ENCODE peak calls at places on chromosomes 4 and X, in nine cellular contexts. K is K562, L is RPMI8226, U is dorsolateral prefrontal cortex, P is GM23248, C is AG08395, X is SK-N-DZ, D is T-helper 9 cell, G is glomerular endothelial cell. J is an unnamed sample.

GRCh38 chrX:28189011-28189410 is 207.8 kb upstream of the DCAF8L1 start:
- DNase-seq in C (no peak), L (no peak), G (peak), D (no peak), K (no peak), U (no peak), X (no peak), P (peak), J (no peak)

GRCh38 chr4:74768857-74769525 is 25.3 kb downstream of the BTC start:
- DNase-seq in U (no peak), X (no peak), C (no peak), K (no peak), G (peak), L (peak), D (no peak), P (peak), J (peak)

GRCh38 chr4:114237997-114238396 is 258.6 kb upstream of the ARSJ start:
- DNase-seq in G (no peak), K (no peak), P (no peak), C (no peak), L (no peak), X (no peak), D (no peak), U (no peak), J (no peak)

GRCh38 chr4:118352843-118353373 is at the start of gene PRSS12:
- DNase-seq in D (peak), G (no peak), C (peak), P (peak), U (no peak), K (peak), X (peak), L (peak), J (no peak)

GRCh38 chr4:89173336-89174090 is 62.2 kb downstream of the TIGD2 start:
- DNase-seq in L (peak), U (no peak), C (no peak), G (no peak), P (no peak), X (no peak), K (no peak), D (no peak), J (no peak)

GRCh38 chr4:37799941-37800554 is 26.4 kb upstream of the PGM2 start:
- DNase-seq in G (no peak), L (no peak), X (no peak), D (no peak), K (no peak), U (no peak), C (no peak), P (peak), J (no peak)

GRCh38 chr4:112736718-112737135 is 99.8 kb downstream of the LARP7 start:
- DNase-seq in G (no peak), X (no peak), P (no peak), D (no peak), U (no peak), L (no peak), K (no peak), C (no peak), J (no peak)

GRCh38 chr4:184170996-184171395 is 46.7 kb downstream of the ENPP6 start:
- DNase-seq in L (no peak), P (peak), U (no peak), G (no peak), D (no peak), X (peak), C (peak), K (no peak), J (no peak)

GRCh38 chr4:1767058-1767769 is 25.9 kb upstream of the FGFR3 start:
- DNase-seq in X (no peak), U (no peak), C (no peak), G (no peak), D (no peak), L (peak), P (peak), K (peak), J (peak)

GRCh38 chr4:77220841-77221613 is 64.0 kb downstream of the CCNG2 start:
- DNase-seq in K (no peak), L (no peak), U (no peak), X (no peak), C (peak), D (no peak), P (peak), G (no peak), J (no peak)

GRCh38 chr4:76002176-76002575 is 5.1 kb downstream of the CXCL9 start:
- DNase-seq in U (no peak), D (no peak), X (no peak), C (no peak), L (no peak), G (peak), K (no peak), P (peak), J (no peak)

GRCh38 chr4:55499495-55499894 is 47.2 kb downstream of the CLOCK start:
- DNase-seq in P (no peak), U (no peak), G (no peak), K (peak), L (no peak), X (no peak), D (no peak), C (no peak), J (no peak)

GRCh38 chrX:6574762-6575161 is 39.8 kb upstream of the VCX3A start:
- DNase-seq in L (no peak), G (no peak), U (no peak), K (no peak), X (no peak), P (no peak), C (no peak), D (no peak), J (peak)

GRCh38 chrX:118847676-118848075 is 24.1 kb downstream of the ZCCHC12 start:
- DNase-seq in U (no peak), C (peak), L (peak), D (no peak), G (peak), K (peak), X (peak), P (peak), J (peak)

GRCh38 chrX:48919947-48920712 is 1.3 kb upstream of the PIM2 start:
- DNase-seq in U (no peak), P (no peak), L (no peak), X (no peak), G (no peak), D (no peak), C (no peak), K (no peak), J (no peak)

GRCh38 chr4:7352486-7352885 is 82.2 kb downstream of the PSAPL1 start:
- DNase-seq in C (no peak), G (no peak), D (no peak), P (no peak), U (no peak), L (no peak), K (no peak), X (no peak), J (no peak)

GRCh38 chr4:89558147-89558546 is 250.5 kb upstream of the GPRIN3 start:
- DNase-seq in U (no peak), C (no peak), K (no peak), P (peak), L (no peak), D (no peak), G (no peak), X (peak), J (peak)

GRCh38 chr4:98421106-98421505 is 159.9 kb downstream of the RAP1GDS1 start:
- DNase-seq in C (no peak), G (no peak), P (peak), K (no peak), D (no peak), X (no peak), L (no peak), U (no peak), J (no peak)

J was measured in NAMALWA.